ENCODE peak calls at places on chromosomes 3 and 15, in ten cellular contexts. V is CD4-positive, CD25-positive, alpha-beta regulatory T cell; Z is gastrocnemius medialis; L is GM06990; W is fibroblast of lung; I is neural progenitor cell; Q is HCT116; F is BJ; J is suprapubic skin; E is neuronal stem cell. S is an unnamed sample. For H3K36me3, the result is how much of the 10 kb centered on the place peaks cover.

GRCh38 chr3:18562364-18563154 is 137.4 kb upstream of the SATB1 start:
- DNase-seq in V (no peak), Z (no peak), L (no peak), W (no peak), I (no peak), Q (no peak), F (no peak), J (no peak), E (no peak), S (no peak)

GRCh38 chr3:43882976-43883680 is 192.4 kb downstream of the ABHD5 start:
- DNase-seq in V (no peak), Z (no peak), L (no peak), W (no peak), I (no peak), Q (no peak), F (no peak), J (no peak), E (no peak), S (no peak)

GRCh38 chr3:23575697-23576096 is 230.1 kb upstream of the UBE2E1 start:
- DNase-seq in V (no peak), Z (no peak), L (no peak), W (peak), I (no peak), Q (no peak), F (no peak), J (no peak), E (no peak), S (no peak)

GRCh38 chr15:78934063-78935023 is 10.5 kb downstream of the CTSH start:
- DNase-seq in V (no peak), Z (no peak), L (no peak), W (peak), I (no peak), Q (no peak), F (no peak), J (no peak), E (no peak), S (peak)

GRCh38 chr3:126781889-126782491 is 78.0 kb downstream of the CHCHD6 start:
- DNase-seq in V (no peak), Z (no peak), L (no peak), W (peak), I (peak), Q (no peak), F (peak), J (no peak), E (no peak), S (peak)

GRCh38 chr15:64092864-64093626 is 593 bp downstream of the CIAO2A start:
- DNase-seq in V (peak), Z (peak), L (no peak), W (peak), I (peak), Q (no peak), F (no peak), J (no peak), E (peak), S (peak)

GRCh38 chr3:142434503-142434902 is 13.3 kb downstream of the XRN1 start:
- DNase-seq in V (no peak), Z (no peak), L (no peak), W (no peak), I (no peak), Q (no peak), F (no peak), J (no peak), E (no peak), S (no peak)

GRCh38 chr3:12643010-12643380 is 20.9 kb downstream of the RAF1 start:
- DNase-seq in V (no peak), Z (no peak), L (no peak), W (no peak), I (no peak), Q (no peak), F (no peak), J (no peak), E (no peak), S (no peak)

GRCh38 chr3:45575491-45575923 is 19.0 kb upstream of the LIMD1 start:
- DNase-seq in V (no peak), Z (no peak), L (no peak), W (peak), I (no peak), Q (no peak), F (no peak), J (no peak), E (no peak), S (no peak)

GRCh38 chr3:143056372-143056771 is 55.0 kb downstream of the U2SURP start:
- DNase-seq in V (no peak), Z (no peak), L (no peak), W (no peak), I (no peak), Q (no peak), F (no peak), J (no peak), E (no peak), S (no peak)

GRCh38 chr3:93910085-93910484 is 63.6 kb downstream of the PROS1 start:
- DNase-seq in V (no peak), Z (no peak), L (no peak), W (peak), I (no peak), Q (no peak), F (no peak), J (no peak), E (no peak), S (no peak)

GRCh38 chr3:195001961-195002861 is 268.7 kb downstream of the XXYLT1 start:
- DNase-seq in V (peak), Z (no peak), L (peak), W (peak), I (peak), Q (peak), F (no peak), J (peak), E (peak), S (peak)

GRCh38 chr3:73601031-73601430 is 23.7 kb downstream of the PDZRN3 start:
- DNase-seq in V (no peak), Z (no peak), L (no peak), W (peak), I (no peak), Q (no peak), F (no peak), J (no peak), E (no peak), S (no peak)

GRCh38 chr3:73599605-73600004 is 25.1 kb downstream of the PDZRN3 start:
- DNase-seq in V (no peak), Z (no peak), L (no peak), W (no peak), I (no peak), Q (no peak), F (no peak), J (no peak), E (no peak), S (no peak)

GRCh38 chr3:73602171-73602570 is 22.6 kb downstream of the PDZRN3 start:
- DNase-seq in V (no peak), Z (no peak), L (no peak), W (peak), I (no peak), Q (no peak), F (peak), J (no peak), E (no peak), S (peak)

GRCh38 chr3:73600293-73600938 is 24.3 kb downstream of the PDZRN3 start:
- DNase-seq in V (no peak), Z (no peak), L (no peak), W (peak), I (peak), Q (no peak), F (no peak), J (no peak), E (no peak), S (peak)

GRCh38 chr3:73601476-73601875 is 23.3 kb downstream of the PDZRN3 start:
- DNase-seq in V (no peak), Z (no peak), L (no peak), W (no peak), I (no peak), Q (no peak), F (no peak), J (no peak), E (no peak), S (no peak)
- H3K36me3 ChIP-seq in V (under half), Z (under half), L (under half), W (under half), I (under half), Q (under half), F (under half), J (under half), E (half or more), S (under half)

DNA sequence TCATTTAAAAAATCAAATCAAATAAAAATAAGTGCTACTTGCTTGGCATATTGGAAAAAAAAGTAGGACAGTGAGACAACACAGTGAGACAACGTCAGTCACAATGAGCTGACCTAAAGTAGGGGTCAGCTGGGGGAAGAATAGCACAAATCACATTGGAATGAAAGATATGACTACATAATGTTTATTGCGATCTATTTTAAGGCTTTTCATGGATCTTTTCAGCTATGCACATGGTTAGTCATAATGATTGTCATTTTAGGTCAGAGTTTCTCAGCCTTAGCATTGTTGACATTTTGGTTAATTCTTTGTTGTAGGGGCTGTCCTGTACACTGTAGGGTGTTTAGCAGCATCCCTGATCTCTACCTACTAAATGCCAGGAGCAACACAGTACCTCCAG is 44.5 kb downstream of the CMSS1 start:
- DNase-seq in V (no peak), Z (no peak), L (no peak), W (peak), I (no peak), Q (no peak), F (peak), J (no peak), E (no peak), S (peak)
- H3K36me3 ChIP-seq in V (under half), Z (under half), L (under half), W (under half), I (under half), Q (under half), F (under half), J (under half), E (half or more), S (half or more)

GRCh38 chr15:34914316-34914715 is 55.2 kb downstream of the AQR start:
- DNase-seq in V (no peak), Z (no peak), L (no peak), W (no peak), I (no peak), Q (no peak), F (no peak), J (no peak), E (no peak), S (no peak)
- H3K36me3 ChIP-seq in V (half or more), Z (under half), L (under half), W (under half), I (under half), Q (half or more), F (under half), J (half or more), E (half or more), S (half or more)

GRCh38 chr3:29454326-29454725 is 173.5 kb downstream of the RBMS3 start:
- DNase-seq in V (no peak), Z (no peak), L (no peak), W (no peak), I (no peak), Q (no peak), F (no peak), J (no peak), E (no peak), S (no peak)
- H3K36me3 ChIP-seq in V (under half), Z (under half), L (under half), W (under half), I (under half), Q (under half), F (under half), J (under half), E (under half), S (under half)

DNA sequence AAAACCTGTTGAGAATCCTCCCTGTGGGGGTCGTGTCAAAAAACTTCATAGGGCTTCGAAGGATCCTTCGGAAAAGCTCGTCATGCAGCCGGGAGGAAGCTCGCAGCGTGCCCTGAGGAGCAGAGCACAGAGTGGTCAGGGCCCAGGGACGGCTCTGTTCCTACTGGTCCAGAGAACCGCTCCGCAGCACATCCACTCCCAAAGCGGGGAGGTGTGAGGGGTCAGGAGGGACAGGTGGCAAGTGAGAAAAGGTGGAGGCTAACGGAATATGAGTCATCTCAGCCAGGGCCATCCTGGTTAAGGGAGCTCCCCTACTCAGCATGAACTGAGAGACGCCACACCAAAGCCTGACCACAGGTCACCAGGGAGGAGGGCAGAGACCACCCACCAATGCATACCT is 66.2 kb downstream of the ABCC5 start:
- DNase-seq in V (no peak), Z (no peak), L (no peak), W (no peak), I (no peak), Q (no peak), F (no peak), J (no peak), E (no peak), S (no peak)
- H3K36me3 ChIP-seq in V (under half), Z (under half), L (under half), W (under half), I (under half), Q (under half), F (under half), J (half or more), E (half or more), S (under half)

GRCh38 chr15:90774731-90775521 is 57.8 kb downstream of the BLM start:
- DNase-seq in V (no peak), Z (no peak), L (no peak), W (peak), I (no peak), Q (peak), F (peak), J (no peak), E (no peak), S (peak)

GRCh38 chr15:90782450-90782849 is 65.3 kb downstream of the BLM start:
- DNase-seq in V (no peak), Z (no peak), L (no peak), W (no peak), I (no peak), Q (no peak), F (no peak), J (no peak), E (no peak), S (no peak)

DNA sequence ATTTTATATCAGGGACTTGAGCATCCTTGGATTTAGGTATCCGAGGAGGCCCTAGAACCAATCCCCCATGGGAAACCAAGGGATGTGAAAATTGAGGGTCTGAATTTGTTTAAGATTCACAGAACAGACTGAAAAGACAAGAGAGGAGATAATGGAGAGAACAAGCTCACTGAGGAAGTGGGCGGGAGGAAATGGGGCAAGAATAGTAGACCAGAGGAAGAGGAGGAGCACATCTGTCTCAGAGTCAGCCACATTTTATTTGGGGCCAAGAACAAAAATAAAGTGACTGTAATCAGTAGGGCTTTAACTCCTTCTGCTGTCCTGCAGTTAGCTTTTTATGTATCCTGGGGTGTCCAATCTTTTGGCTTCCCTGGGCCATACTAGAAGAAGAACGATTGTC is 63.8 kb downstream of the BLM start:
- DNase-seq in V (peak), Z (no peak), L (no peak), W (no peak), I (no peak), Q (no peak), F (no peak), J (no peak), E (no peak), S (no peak)
- H3K36me3 ChIP-seq in V (under half), Z (under half), L (under half), W (under half), I (under half), Q (under half), F (under half), J (under half), E (half or more), S (under half)

DNA sequence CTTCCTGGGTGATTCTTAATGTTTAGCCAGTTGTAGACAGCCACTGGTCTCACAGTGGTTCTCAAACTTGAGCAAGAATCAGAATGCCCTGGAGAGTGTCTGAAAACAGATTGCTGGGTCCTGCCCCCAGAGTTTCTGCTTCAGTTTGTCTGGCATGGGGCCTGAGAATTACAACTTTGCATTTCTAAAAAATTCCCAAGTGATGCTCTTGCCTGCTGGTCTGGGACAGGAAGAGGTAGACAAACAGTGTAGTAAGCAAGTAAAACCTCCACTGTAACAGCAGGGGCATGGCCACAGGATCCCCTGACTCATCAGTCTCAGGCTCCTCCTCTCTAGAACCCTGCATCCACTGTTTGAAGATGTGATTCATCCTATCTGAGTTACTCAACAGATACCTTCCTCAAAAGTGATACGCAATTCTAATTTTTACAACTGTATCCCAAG is 36.5 kb downstream of the DZIP1L start:
- DNase-seq in V (no peak), Z (no peak), L (no peak), W (peak), I (no peak), Q (peak), F (peak), J (no peak), E (no peak), S (peak)
- H3K36me3 ChIP-seq in V (under half), Z (under half), L (under half), W (under half), I (under half), Q (under half), F (under half), J (under half), E (half or more), S (half or more)

GRCh38 chr15:30956216-30956803 is 35.1 kb downstream of the MTMR10 start:
- DNase-seq in V (no peak), Z (no peak), L (no peak), W (peak), I (no peak), Q (no peak), F (no peak), J (no peak), E (no peak), S (no peak)
- H3K36me3 ChIP-seq in V (half or more), Z (under half), L (under half), W (under half), I (under half), Q (under half), F (under half), J (half or more), E (half or more), S (under half)

GRCh38 chr15:50740955-50741354 is 24.6 kb downstream of the SPPL2A start:
- DNase-seq in V (no peak), Z (no peak), L (no peak), W (no peak), I (no peak), Q (no peak), F (no peak), J (no peak), E (no peak), S (no peak)
- H3K36me3 ChIP-seq in V (half or more), Z (under half), L (under half), W (under half), I (under half), Q (under half), F (under half), J (half or more), E (half or more), S (under half)

S was measured in MG63.